ENCODE peak calls at places on chromosomes 1 and 21, in five cellular contexts. F is NCI-H69, D is fibroblast of gingiva, S is GF-D8, J is AG08396. V is an unnamed sample.

GRCh38 chr1:178146456-178146855 is 52.6 kb downstream of the RASAL2 start:
- DNase-seq in F (peak), D (no peak), S (no peak), J (no peak), V (no peak)

GRCh38 chr21:38171723-38172344 is 85.0 kb upstream of the KCNJ15 start:
- DNase-seq in F (peak), D (no peak), S (no peak), J (peak), V (no peak)

GRCh38 chr1:2819831-2820730 is 18.6 kb upstream of the TTC34 start:
- DNase-seq in F (no peak), D (no peak), S (no peak), J (no peak), V (no peak)

GRCh38 chr1:215568287-215568692 is 1.2 kb downstream of the KCTD3 start:
- DNase-seq in F (peak), D (peak), S (no peak), J (peak), V (peak)

GRCh38 chr1:31688233-31688918 is 15.4 kb downstream of the COL16A1 start:
- DNase-seq in F (no peak), D (no peak), S (no peak), J (no peak), V (no peak)

GRCh38 chr1:247400685-247401084 is 15.3 kb upstream of the NLRP3 start:
- DNase-seq in F (no peak), D (no peak), S (no peak), J (no peak), V (peak)

GRCh38 chr1:222618880-222619321 is 1.0 kb downstream of the MIA3 start:
- DNase-seq in F (peak), D (peak), S (no peak), J (peak), V (peak)

GRCh38 chr1:8343464-8344001 is 25.6 kb downstream of the SLC45A1 start:
- DNase-seq in F (no peak), D (peak), S (no peak), J (peak), V (peak)

GRCh38 chr1:203168256-203168786 is 7.3 kb downstream of the MYBPH start:
- DNase-seq in F (no peak), D (no peak), S (no peak), J (no peak), V (no peak)

GRCh38 chr1:202105571-202106339 is 17.0 kb upstream of the GPR37L1 start:
- DNase-seq in F (peak), D (no peak), S (no peak), J (no peak), V (peak)

GRCh38 chr21:14012409-14012808 is 198.3 kb downstream of the LIPI start:
- DNase-seq in F (no peak), D (no peak), S (no peak), J (no peak), V (no peak)

GRCh38 chr1:183019860-183020259 is 3.4 kb upstream of the LAMC1 start:
- DNase-seq in F (peak), D (peak), S (no peak), J (no peak), V (peak)

GRCh38 chr1:167095368-167095767 is 1.5 kb downstream of the STYXL2 start:
- DNase-seq in F (peak), D (peak), S (no peak), J (no peak), V (no peak)

GRCh38 chr1:114215426-114215825 is 61.8 kb upstream of the SYT6 start:
- DNase-seq in F (no peak), D (no peak), S (no peak), J (peak), V (no peak)

GRCh38 chr1:29900727-29901126 is 664.4 kb downstream of the PTPRU start:
- DNase-seq in F (peak), D (no peak), S (no peak), J (no peak), V (no peak)

GRCh38 chr1:28815533-28815932 is 3.6 kb downstream of the OPRD1 start:
- DNase-seq in F (no peak), D (no peak), S (no peak), J (no peak), V (no peak)

GRCh38 chr1:204359474-204360255 is at the start of gene PLEKHA6:
- DNase-seq in F (peak), D (no peak), S (no peak), J (peak), V (no peak)

GRCh38 chr1:44650159-44650831 is 24.0 kb downstream of the TMEM53 start:
- DNase-seq in F (peak), D (no peak), S (no peak), J (no peak), V (no peak)

GRCh38 chr1:26119892-26120608 is 8.4 kb downstream of the PDIK1L start:
- DNase-seq in F (no peak), D (no peak), S (no peak), J (no peak), V (no peak)

GRCh38 chr1:238951809-238952208 is 434.6 kb upstream of the CHRM3 start:
- DNase-seq in F (peak), D (no peak), S (no peak), J (no peak), V (peak)